ENCODE peak calls at places on chromosomes 3 and 15, in seven cellular contexts. One of them, this sample, is unnamed.

GRCh38 chr3:17798000-17798399 is 55.6 kb upstream of the TBC1D5 start:
- DNase-seq in osteocyte: no peak
- DNase-seq in H7: peak; percentile 54
- DNase-seq in Jurkat, Clone E6-1: no peak
- DNase-seq in GM12865: peak; percentile 25
- DNase-seq in GM12891: no peak
- DNase-seq in cardiac fibroblast: no peak
- DNase-seq in this sample: no peak

GRCh38 chr3:187015903-187016638 is 85.7 kb downstream of the ST6GAL1 start:
- DNase-seq in osteocyte: peak; percentile 32
- DNase-seq in H7: no peak
- DNase-seq in Jurkat, Clone E6-1: no peak
- DNase-seq in GM12865: peak; percentile 94
- DNase-seq in GM12891: no peak
- DNase-seq in cardiac fibroblast: no peak
- DNase-seq in this sample: no peak

GRCh38 chr15:79084308-79084968 is 6.1 kb downstream of the RASGRF1 start:
- DNase-seq in osteocyte: no peak
- DNase-seq in H7: no peak
- DNase-seq in Jurkat, Clone E6-1: no peak
- DNase-seq in GM12865: no peak
- DNase-seq in GM12891: no peak
- DNase-seq in cardiac fibroblast: no peak
- DNase-seq in this sample: no peak

GRCh38 chr3:124107491-124107890 is 115.6 kb upstream of the ROPN1 start:
- DNase-seq in osteocyte: no peak
- DNase-seq in H7: no peak
- DNase-seq in Jurkat, Clone E6-1: no peak
- DNase-seq in GM12865: no peak
- DNase-seq in GM12891: no peak
- DNase-seq in cardiac fibroblast: no peak
- DNase-seq in this sample: no peak

GRCh38 chr3:111547645-111548044 is 5.6 kb downstream of the CD96 start:
- DNase-seq in osteocyte: no peak
- DNase-seq in H7: no peak
- DNase-seq in Jurkat, Clone E6-1: peak; percentile 92
- DNase-seq in GM12865: peak; percentile 61
- DNase-seq in GM12891: no peak
- DNase-seq in cardiac fibroblast: no peak
- DNase-seq in this sample: peak; percentile 84

GRCh38 chr3:134833453-134834163 is 38.5 kb downstream of the EPHB1 start:
- DNase-seq in osteocyte: no peak
- DNase-seq in H7: no peak
- DNase-seq in Jurkat, Clone E6-1: no peak
- DNase-seq in GM12865: no peak
- DNase-seq in GM12891: no peak
- DNase-seq in cardiac fibroblast: no peak
- DNase-seq in this sample: no peak

GRCh38 chr15:95141486-95141885 is 910.1 kb downstream of the MCTP2 start:
- DNase-seq in osteocyte: no peak
- DNase-seq in H7: no peak
- DNase-seq in Jurkat, Clone E6-1: no peak
- DNase-seq in GM12865: no peak
- DNase-seq in GM12891: no peak
- DNase-seq in cardiac fibroblast: peak; percentile 53
- DNase-seq in this sample: peak; percentile 29

GRCh38 chr15:100959066-100960050 is 40.2 kb downstream of the LRRK1 start:
- DNase-seq in osteocyte: no peak
- DNase-seq in H7: no peak
- DNase-seq in Jurkat, Clone E6-1: no peak
- DNase-seq in GM12865: no peak
- DNase-seq in GM12891: no peak
- DNase-seq in cardiac fibroblast: peak; percentile 61
- DNase-seq in this sample: peak; percentile 46

GRCh38 chr15:90557651-90558084 is 27.9 kb downstream of the CRTC3 start:
- DNase-seq in osteocyte: no peak
- DNase-seq in H7: no peak
- DNase-seq in Jurkat, Clone E6-1: no peak
- DNase-seq in GM12865: no peak
- DNase-seq in GM12891: no peak
- DNase-seq in cardiac fibroblast: peak; percentile 54
- DNase-seq in this sample: no peak

GRCh38 chr15:27250223-27250622 is 279.2 kb downstream of the GABRG3 start:
- DNase-seq in osteocyte: no peak
- DNase-seq in H7: no peak
- DNase-seq in Jurkat, Clone E6-1: peak; percentile 35
- DNase-seq in GM12865: no peak
- DNase-seq in GM12891: no peak
- DNase-seq in cardiac fibroblast: no peak
- DNase-seq in this sample: no peak

GRCh38 chr15:48617619-48618018 is 27.9 kb downstream of the FBN1 start:
- DNase-seq in osteocyte: no peak
- DNase-seq in H7: no peak
- DNase-seq in Jurkat, Clone E6-1: no peak
- DNase-seq in GM12865: no peak
- DNase-seq in GM12891: no peak
- DNase-seq in cardiac fibroblast: peak; percentile 86
- DNase-seq in this sample: peak; percentile 96

GRCh38 chr15:40847225-40847961 is 3.5 kb downstream of the SPINT1 start:
- DNase-seq in osteocyte: no peak
- DNase-seq in H7: peak; percentile 80
- DNase-seq in Jurkat, Clone E6-1: peak; percentile 72
- DNase-seq in GM12865: peak; percentile 66
- DNase-seq in GM12891: peak; percentile 62
- DNase-seq in cardiac fibroblast: peak; percentile 26
- DNase-seq in this sample: peak; percentile 96

GRCh38 chr3:171284308-171285075 is 175.7 kb downstream of the TNIK start:
- DNase-seq in osteocyte: no peak
- DNase-seq in H7: no peak
- DNase-seq in Jurkat, Clone E6-1: no peak
- DNase-seq in GM12865: peak; percentile 86
- DNase-seq in GM12891: no peak
- DNase-seq in cardiac fibroblast: peak; percentile 98
- DNase-seq in this sample: no peak

GRCh38 chr3:50251220-50251619 is 15.2 kb downstream of the GNAI2 start:
- DNase-seq in osteocyte: no peak
- DNase-seq in H7: no peak
- DNase-seq in Jurkat, Clone E6-1: no peak
- DNase-seq in GM12865: no peak
- DNase-seq in GM12891: no peak
- DNase-seq in cardiac fibroblast: peak; percentile 95
- DNase-seq in this sample: no peak

GRCh38 chr3:55678521-55679216 is 191.6 kb upstream of the WNT5A start:
- DNase-seq in osteocyte: no peak
- DNase-seq in H7: no peak
- DNase-seq in Jurkat, Clone E6-1: no peak
- DNase-seq in GM12865: no peak
- DNase-seq in GM12891: no peak
- DNase-seq in cardiac fibroblast: no peak
- DNase-seq in this sample: no peak

GRCh38 chr3:155572085-155572484 is 172.8 kb downstream of the PLCH1 start:
- DNase-seq in osteocyte: no peak
- DNase-seq in H7: no peak
- DNase-seq in Jurkat, Clone E6-1: no peak
- DNase-seq in GM12865: no peak
- DNase-seq in GM12891: no peak
- DNase-seq in cardiac fibroblast: peak; percentile 17
- DNase-seq in this sample: no peak

GRCh38 chr15:39767921-39768320 is 14.7 kb downstream of the FSIP1 start:
- DNase-seq in osteocyte: no peak
- DNase-seq in H7: peak; percentile 56
- DNase-seq in Jurkat, Clone E6-1: no peak
- DNase-seq in GM12865: no peak
- DNase-seq in GM12891: no peak
- DNase-seq in cardiac fibroblast: no peak
- DNase-seq in this sample: no peak

GRCh38 chr3:53544357-53544756 is 49.9 kb downstream of the CACNA1D start:
- DNase-seq in osteocyte: no peak
- DNase-seq in H7: no peak
- DNase-seq in Jurkat, Clone E6-1: no peak
- DNase-seq in GM12865: no peak
- DNase-seq in GM12891: no peak
- DNase-seq in cardiac fibroblast: no peak
- DNase-seq in this sample: no peak

GRCh38 chr3:179056326-179056725 is 15.3 kb downstream of the ZMAT3 start:
- DNase-seq in osteocyte: no peak
- DNase-seq in H7: no peak
- DNase-seq in Jurkat, Clone E6-1: no peak
- DNase-seq in GM12865: no peak
- DNase-seq in GM12891: no peak
- DNase-seq in cardiac fibroblast: no peak
- DNase-seq in this sample: no peak

GRCh38 chr3:73037369-73037699 is 24.1 kb upstream of the EBLN2 start:
- DNase-seq in osteocyte: no peak
- DNase-seq in H7: peak; percentile 8
- DNase-seq in Jurkat, Clone E6-1: no peak
- DNase-seq in GM12865: no peak
- DNase-seq in GM12891: no peak
- DNase-seq in cardiac fibroblast: peak; percentile 60
- DNase-seq in this sample: no peak

GRCh38 chr15:68205949-68206539 is 912 bp upstream of the CALML4 start:
- DNase-seq in osteocyte: no peak
- DNase-seq in H7: peak; percentile 87
- DNase-seq in Jurkat, Clone E6-1: no peak
- DNase-seq in GM12865: no peak
- DNase-seq in GM12891: no peak
- DNase-seq in cardiac fibroblast: no peak
- DNase-seq in this sample: peak; percentile 83

GRCh38 chr15:63187589-63188226 is 1.7 kb upstream of the RAB8B start:
- DNase-seq in osteocyte: no peak
- DNase-seq in H7: no peak
- DNase-seq in Jurkat, Clone E6-1: no peak
- DNase-seq in GM12865: no peak
- DNase-seq in GM12891: no peak
- DNase-seq in cardiac fibroblast: no peak
- DNase-seq in this sample: no peak

GRCh38 chr3:193010191-193010590 is 92.5 kb upstream of the MB21D2 start:
- DNase-seq in osteocyte: no peak
- DNase-seq in H7: no peak
- DNase-seq in Jurkat, Clone E6-1: no peak
- DNase-seq in GM12865: no peak
- DNase-seq in GM12891: no peak
- DNase-seq in cardiac fibroblast: no peak
- DNase-seq in this sample: no peak

This sample was measured in MV-4-11.